ENCODE peak calls at places on chromosomes 13 and 19, in eight cellular contexts. B, R, A, W, Q, X, V and O are unnamed samples. For H3K4me1, the result is how much of the 10 kb centered on the place peaks cover.

GRCh38 chr13:110819203-110820014 is 95.5 kb downstream of the ANKRD10 start:
- DNase-seq in A (peak), W (peak), R (peak), V (no peak), Q (peak), B (no peak), X (peak), O (no peak)

GRCh38 chr13:28451482-28452217 is 43.3 kb downstream of the FLT1 start:
- DNase-seq in W (no peak), B (no peak), Q (no peak), R (no peak), A (peak), V (no peak), X (no peak), O (no peak)

GRCh38 chr13:77300176-77301141 is 26.4 kb downstream of the MYCBP2 start:
- DNase-seq in A (no peak), Q (no peak), W (no peak), R (no peak), B (no peak), X (no peak), V (no peak), O (no peak)

GRCh38 chr13:76019421-76020044 is 383.4 kb downstream of the LMO7 start:
- DNase-seq in Q (peak), R (peak), A (peak), V (no peak), W (no peak), X (peak), B (no peak), O (no peak)

GRCh38 chr13:80199585-80200292 is 141.2 kb downstream of the SPRY2 start:
- DNase-seq in V (no peak), Q (no peak), W (no peak), B (no peak), X (no peak), R (no peak), A (no peak), O (no peak)

GRCh38 chr13:40235160-40235796 is 431.2 kb downstream of the FOXO1 start:
- DNase-seq in X (no peak), Q (no peak), A (no peak), W (no peak), R (no peak), B (no peak), V (no peak), O (no peak)

GRCh38 chr19:44658069-44658727 is 13.1 kb upstream of the CEACAM19 start:
- DNase-seq in R (no peak), B (no peak), X (no peak), A (no peak), W (no peak), Q (no peak), V (no peak), O (no peak)

GRCh38 chr13:35489050-35489449 is 12.6 kb upstream of the MAB21L1 start:
- DNase-seq in V (no peak), Q (no peak), B (no peak), X (no peak), A (no peak), R (no peak), W (no peak), O (no peak)

GRCh38 chr19:18385675-18386542 is at the start of gene GDF15:
- DNase-seq in Q (peak), W (peak), B (peak), V (no peak), R (peak), A (peak), X (peak), O (no peak)

GRCh38 chr13:32731576-32731975 is 145.3 kb downstream of the PDS5B start:
- DNase-seq in B (no peak), V (no peak), R (no peak), W (no peak), A (no peak), Q (no peak), X (no peak), O (no peak)

GRCh38 chr13:107376393-107377085 is 808.6 kb upstream of the ARGLU1 start:
- DNase-seq in A (no peak), V (no peak), Q (no peak), X (no peak), B (no peak), R (no peak), W (no peak), O (no peak)

GRCh38 chr19:29371766-29372415 is 153.9 kb upstream of the VSTM2B start:
- DNase-seq in B (no peak), V (no peak), Q (peak), W (no peak), R (no peak), X (no peak), A (no peak), O (no peak)

GRCh38 chr13:48501705-48502104 is 31.2 kb downstream of the RCBTB2 start:
- DNase-seq in R (no peak), B (no peak), W (no peak), A (no peak), X (no peak), Q (no peak), V (no peak), O (no peak)

GRCh38 chr13:89375839-89376238 is 1704.7 kb downstream of the SLITRK5 start:
- DNase-seq in R (no peak), B (no peak), W (no peak), A (no peak), V (no peak), X (no peak), Q (no peak), O (no peak)

GRCh38 chr19:50794778-50795664 is 4.8 kb downstream of the ACP4 start:
- DNase-seq in B (no peak), W (no peak), X (no peak), V (no peak), Q (no peak), R (no peak), A (no peak), O (no peak)

GRCh38 chr19:38323276-38323675 is 3.6 kb downstream of the KCNK6 start:
- DNase-seq in A (no peak), B (no peak), R (no peak), W (no peak), V (no peak), X (no peak), Q (no peak), O (no peak)

GRCh38 chr19:35272954-35273649 is 4.3 kb downstream of the USF2 start:
- DNase-seq in Q (no peak), W (no peak), X (no peak), R (no peak), A (no peak), V (no peak), B (no peak), O (no peak)

GRCh38 chr13:91716436-91717065 is 318.1 kb downstream of the GPC5 start:
- DNase-seq in A (no peak), W (no peak), X (no peak), B (no peak), V (no peak), Q (no peak), R (no peak), O (no peak)

GRCh38 chr13:19089315-19089714 is 92.3 kb downstream of the TUBA3C start:
- DNase-seq in V (no peak), W (no peak), Q (no peak), A (no peak), X (no peak), B (no peak), R (no peak), O (no peak)

GRCh38 chr19:48854103-48854502 is 14.3 kb downstream of the PLEKHA4 start:
- DNase-seq in X (no peak), R (no peak), B (no peak), V (no peak), W (no peak), A (no peak), Q (no peak), O (no peak)

GRCh38 chr19:19134687-19135158 is 3.6 kb downstream of the TMEM161A start:
- DNase-seq in Q (no peak), W (no peak), B (no peak), V (no peak), X (peak), R (no peak), A (no peak), O (no peak)

GRCh38 chr13:46803586-46803985 is 6.6 kb upstream of the ESD start:
- DNase-seq in W (no peak), B (no peak), R (no peak), Q (no peak), A (no peak), V (no peak), X (no peak), O (no peak)

GRCh38 chr19:9968820-9969687 is 32.7 kb upstream of the OLFM2 start:
- DNase-seq in R (no peak), W (no peak), X (no peak), A (no peak), V (no peak), B (no peak), Q (no peak), O (no peak)

GRCh38 chr13:42109957-42110356 is 61.5 kb downstream of the DGKH start:
- DNase-seq in Q (no peak), X (no peak), A (no peak), W (no peak), V (no peak), R (no peak), B (no peak), O (no peak)

GRCh38 chr19:42114412-42114811 is 17.8 kb downstream of the POU2F2 start:
- DNase-seq in R (no peak), W (no peak), V (no peak), X (no peak), Q (no peak), B (no peak), A (no peak), O (no peak)

GRCh38 chr13:24630851-24631341 is 49.3 kb upstream of the ATP12A start:
- DNase-seq in R (peak), W (no peak), A (no peak), Q (no peak), X (no peak), B (no peak), V (no peak), O (no peak)

GRCh38 chr19:18464646-18465045 is 26.7 kb upstream of the ISYNA1 start:
- DNase-seq in A (peak), Q (peak), V (peak), B (peak), R (no peak), W (no peak), X (peak), O (no peak)

GRCh38 chr13:33348366-33348765 is 62.8 kb upstream of the STARD13 start:
- DNase-seq in X (no peak), B (no peak), W (no peak), A (no peak), V (no peak), R (no peak), Q (no peak), O (no peak)

GRCh38 chr19:48403606-48404005 is 10.1 kb downstream of the GRIN2D start:
- DNase-seq in B (no peak), X (peak), A (no peak), W (no peak), Q (no peak), R (no peak), V (no peak), O (no peak)

DNA sequence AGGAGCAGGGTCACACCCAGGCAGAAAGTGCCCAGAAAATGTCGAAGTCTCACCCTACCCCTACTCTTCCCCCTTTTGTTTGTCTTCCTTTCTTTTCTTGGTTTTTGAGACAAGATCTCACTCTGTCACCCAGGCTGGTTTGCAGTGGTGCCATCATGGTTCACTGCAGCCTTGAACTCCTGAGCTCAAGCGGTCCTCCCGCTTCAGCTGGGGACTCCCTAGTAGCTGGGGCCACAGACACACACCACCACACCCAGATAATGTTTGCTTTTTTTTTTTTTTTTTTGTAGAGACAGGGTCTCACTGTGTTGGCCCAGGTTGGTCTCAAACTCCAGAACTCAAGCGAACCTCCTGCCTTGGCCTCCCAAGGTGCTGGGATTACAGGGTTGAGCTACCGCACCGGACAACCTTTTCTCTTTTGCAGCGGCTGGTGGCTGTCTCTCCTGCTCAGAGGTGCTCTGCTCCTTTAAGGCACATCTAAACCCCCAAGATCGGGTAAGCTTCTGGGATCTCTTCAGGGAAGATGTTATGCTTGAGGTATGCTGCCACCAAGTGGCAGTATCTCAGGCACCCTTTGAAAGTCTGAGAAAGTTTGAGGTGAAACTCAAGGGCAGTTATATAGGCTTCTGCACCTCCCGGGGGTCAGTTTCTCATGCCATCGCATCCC is 22.4 kb upstream of the EBI3 start:
- DNase-seq in W (no peak), B (no peak), A (no peak), X (no peak), Q (no peak), R (peak), V (no peak), O (no peak)
- TF ChIP-seq CTCF in W (no peak), B (no peak), A (no peak), X (no peak), Q (no peak), R (peak), V (no peak), O (no peak)

GRCh38 chr13:29589234-29589633 is 6.3 kb downstream of the SLC7A1 start:
- DNase-seq in A (no peak), X (no peak), R (no peak), V (no peak), B (no peak), Q (no peak), W (no peak), O (no peak)
- H3K4me1 ChIP-seq in A (under half), X (under half), R (under half), V (under half), B (under half), Q (half or more), W (under half), O (half or more)

GRCh38 chr13:99257291-99257690 is 888 bp downstream of the GPR18 start:
- DNase-seq in V (no peak), R (no peak), B (no peak), X (no peak), W (no peak), A (no peak), Q (no peak), O (no peak)

GRCh38 chr13:99255241-99255640 is 2.9 kb downstream of the GPR18 start:
- DNase-seq in B (no peak), X (no peak), Q (no peak), A (no peak), W (no peak), V (no peak), R (no peak), O (no peak)

GRCh38 chr13:99258210-99258860 is at the start of gene GPR18:
- DNase-seq in R (no peak), W (no peak), B (no peak), V (no peak), A (no peak), Q (no peak), X (no peak), O (no peak)

GRCh38 chr13:99256709-99257108 is 1.5 kb downstream of the GPR18 start:
- DNase-seq in X (no peak), W (no peak), Q (no peak), A (no peak), R (no peak), B (no peak), V (no peak), O (no peak)

GRCh38 chr13:99256283-99256682 is 1.9 kb downstream of the GPR18 start:
- DNase-seq in W (no peak), B (no peak), Q (no peak), A (no peak), R (no peak), X (no peak), V (no peak), O (no peak)
- H3K4me3 ChIP-seq in W (no peak), B (no peak), Q (no peak), A (no peak), R (no peak), X (no peak), V (no peak), O (no peak)

DNA sequence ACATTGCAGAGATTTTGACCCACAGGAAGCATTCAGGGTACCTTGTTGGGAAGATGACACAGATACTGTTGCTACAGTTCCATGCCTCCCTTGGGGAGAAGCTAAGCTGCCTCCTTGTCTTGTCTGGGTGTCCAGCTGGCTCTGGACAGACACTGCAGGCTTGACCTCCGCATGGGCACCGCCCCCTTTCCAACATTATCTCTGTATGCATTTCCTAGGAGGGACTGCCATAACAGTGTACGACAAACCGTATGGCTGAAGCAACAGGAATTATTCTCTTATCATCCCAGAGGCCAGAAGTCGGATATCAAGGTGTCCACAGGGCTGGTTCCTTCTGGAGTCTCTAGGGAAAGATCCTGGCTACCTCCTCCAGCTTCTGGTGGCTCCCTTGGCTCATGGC is 67.0 kb upstream of the USE1 start:
- DNase-seq in R (no peak), X (no peak), W (no peak), V (no peak), B (no peak), Q (no peak), A (no peak), O (no peak)
- TF ChIP-seq CTCF in R (no peak), X (no peak), W (no peak), V (no peak), B (no peak), Q (no peak), A (no peak), O (no peak)

DNA sequence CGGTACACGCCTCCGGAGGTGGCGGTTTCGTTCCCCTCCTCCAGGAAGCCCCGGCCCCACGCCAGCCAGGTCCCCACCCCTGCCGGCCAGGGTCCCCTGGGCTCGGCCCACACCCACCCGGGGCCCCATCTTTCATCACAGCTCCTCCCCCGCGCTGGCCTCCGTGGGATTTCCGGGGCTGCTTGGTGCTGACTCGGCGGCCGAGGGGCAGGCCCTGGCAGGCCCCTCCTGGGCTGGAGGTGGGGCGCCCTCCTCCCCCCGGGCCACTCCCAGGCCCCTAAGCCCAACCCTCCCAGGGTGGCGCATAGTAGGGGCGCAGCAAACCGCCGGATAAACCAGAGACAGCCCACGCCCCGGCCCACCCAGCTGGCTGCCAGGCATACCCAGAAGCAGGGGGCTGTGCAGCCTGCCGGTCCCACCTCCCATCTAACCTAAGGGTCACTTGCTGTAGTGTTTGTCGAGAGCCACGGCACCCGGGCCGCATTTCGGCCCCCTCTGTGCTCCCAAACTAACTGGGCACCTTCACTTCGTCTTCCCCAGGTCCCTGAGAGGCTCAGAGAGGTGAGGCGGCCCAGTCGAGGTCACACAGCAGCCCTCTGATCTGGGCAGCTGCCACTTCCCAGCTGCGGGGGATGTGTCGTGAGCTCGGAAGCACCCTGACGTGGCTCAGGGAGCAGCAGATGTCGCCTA is 6.6 kb downstream of the ZBTB7A start:
- DNase-seq in W (peak), B (no peak), X (peak), R (no peak), V (no peak), Q (peak), A (peak), O (peak)
- H3K4me1 ChIP-seq in W (under half), B (half or more), X (half or more), R (half or more), V (half or more), Q (half or more), A (half or more), O (under half)